ENCODE peak calls at places on chromosomes 4 and X, in nine cellular contexts. C, O, M, N, V, Y, F, K and S are unnamed samples.

GRCh38 chr4:22356996-22357596 is 158.8 kb downstream of the ADGRA3 start:
- DNase-seq in C (no peak), O (no peak), M (peak; percentile 49), N (no peak), V (peak; percentile 66), Y (peak; percentile 26), F (peak; percentile 35), K (peak; percentile 17), S (no peak)

GRCh38 chrX:79036152-79036551 is 91.0 kb downstream of the P2RY10 start:
- DNase-seq in C (no peak), O (no peak), M (no peak), N (no peak), V (no peak), Y (no peak), F (no peak), K (peak; percentile 0), S (no peak)

GRCh38 chr4:179027569-179027968 is 1585.3 kb upstream of the AGA start:
- DNase-seq in C (no peak), O (no peak), M (no peak), N (no peak), V (no peak), Y (no peak), F (no peak), K (no peak), S (no peak)

GRCh38 chrX:30680618-30681017 is 27.4 kb downstream of the GK start:
- DNase-seq in C (no peak), O (no peak), M (no peak), N (no peak), V (no peak), Y (no peak), F (no peak), K (no peak), S (no peak)

GRCh38 chrX:156002517-156002916 is 5.0 kb downstream of the IL9R start:
- DNase-seq in C (no peak), O (no peak), M (no peak), N (no peak), V (no peak), Y (no peak), F (no peak), K (no peak), S (no peak)

GRCh38 chrX:122771933-122772332 is 412.1 kb upstream of the GRIA3 start:
- DNase-seq in C (no peak), O (no peak), M (no peak), N (no peak), V (no peak), Y (no peak), F (no peak), K (no peak), S (no peak)

GRCh38 chr4:177464026-177464425 is 21.8 kb upstream of the AGA start:
- DNase-seq in C (no peak), O (no peak), M (no peak), N (no peak), V (no peak), Y (no peak), F (no peak), K (no peak), S (no peak)

GRCh38 chrX:130179579-130180215 is 7.9 kb downstream of the RAB33A start:
- DNase-seq in C (no peak), O (no peak), M (no peak), N (no peak), V (peak; percentile 50), Y (no peak), F (no peak), K (no peak), S (no peak)